ENCODE peak calls at places on chromosomes 4 and X, in ten cellular contexts. One of them, this sample, is unnamed.

GRCh38 chr4:101813604-101814003 is 23.1 kb downstream of the BANK1 start:
- DNase-seq in hepatocyte: no peak
- DNase-seq in neural progenitor cell: no peak
- DNase-seq in HT1080: no peak
- DNase-seq in iris pigment epithelial cell: no peak
- DNase-seq in activated T-cell treated with anti-CD3 and anti-CD28 coated beads, Interleukin-2, amount 50 U/mL, for 4 hours: no peak
- DNase-seq in BE2C: no peak
- DNase-seq in stimulated activated CD4-positive, alpha-beta T cell treated with anti-CD3 and anti-CD28 coated beads, Interleukin-1b, Interleukin-23, amount 100 ng/mL, for 1 hour: no peak
- DNase-seq in CD14-positive monocyte: no peak
- DNase-seq in activated T-helper 1 cell treated with anti-CD3 and anti-CD28 coated beads, Interleukin-2, amount 50 U/mL, for 16 hours: no peak
- DNase-seq in this sample: no peak

GRCh38 chrX:137430301-137430700 is 135.6 kb upstream of the ZIC3 start:
- DNase-seq in hepatocyte: no peak
- DNase-seq in neural progenitor cell: no peak
- DNase-seq in HT1080: no peak
- DNase-seq in iris pigment epithelial cell: no peak
- DNase-seq in activated T-cell treated with anti-CD3 and anti-CD28 coated beads, Interleukin-2, amount 50 U/mL, for 4 hours: no peak
- DNase-seq in BE2C: no peak
- DNase-seq in stimulated activated CD4-positive, alpha-beta T cell treated with anti-CD3 and anti-CD28 coated beads, Interleukin-1b, Interleukin-23, amount 100 ng/mL, for 1 hour: no peak
- DNase-seq in CD14-positive monocyte: no peak
- DNase-seq in activated T-helper 1 cell treated with anti-CD3 and anti-CD28 coated beads, Interleukin-2, amount 50 U/mL, for 16 hours: no peak
- DNase-seq in this sample: peak

GRCh38 chrX:107673933-107674479 is 45.7 kb downstream of the PRPS1 start:
- DNase-seq in hepatocyte: peak
- DNase-seq in neural progenitor cell: peak
- DNase-seq in HT1080: peak
- DNase-seq in iris pigment epithelial cell: peak
- DNase-seq in activated T-cell treated with anti-CD3 and anti-CD28 coated beads, Interleukin-2, amount 50 U/mL, for 4 hours: peak
- DNase-seq in BE2C: no peak
- DNase-seq in stimulated activated CD4-positive, alpha-beta T cell treated with anti-CD3 and anti-CD28 coated beads, Interleukin-1b, Interleukin-23, amount 100 ng/mL, for 1 hour: peak
- DNase-seq in CD14-positive monocyte: peak
- DNase-seq in activated T-helper 1 cell treated with anti-CD3 and anti-CD28 coated beads, Interleukin-2, amount 50 U/mL, for 16 hours: peak
- DNase-seq in this sample: peak

GRCh38 chr4:147874109-147874508 is 142.2 kb downstream of the ARHGAP10 start:
- DNase-seq in hepatocyte: no peak
- DNase-seq in neural progenitor cell: no peak
- DNase-seq in HT1080: no peak
- DNase-seq in iris pigment epithelial cell: no peak
- DNase-seq in activated T-cell treated with anti-CD3 and anti-CD28 coated beads, Interleukin-2, amount 50 U/mL, for 4 hours: no peak
- DNase-seq in BE2C: no peak
- DNase-seq in stimulated activated CD4-positive, alpha-beta T cell treated with anti-CD3 and anti-CD28 coated beads, Interleukin-1b, Interleukin-23, amount 100 ng/mL, for 1 hour: no peak
- DNase-seq in CD14-positive monocyte: no peak
- DNase-seq in activated T-helper 1 cell treated with anti-CD3 and anti-CD28 coated beads, Interleukin-2, amount 50 U/mL, for 16 hours: no peak
- DNase-seq in this sample: no peak

GRCh38 chr4:47786958-47787370 is 50.9 kb downstream of the CORIN start:
- DNase-seq in hepatocyte: no peak
- DNase-seq in neural progenitor cell: no peak
- DNase-seq in HT1080: no peak
- DNase-seq in iris pigment epithelial cell: peak
- DNase-seq in activated T-cell treated with anti-CD3 and anti-CD28 coated beads, Interleukin-2, amount 50 U/mL, for 4 hours: no peak
- DNase-seq in BE2C: no peak
- DNase-seq in stimulated activated CD4-positive, alpha-beta T cell treated with anti-CD3 and anti-CD28 coated beads, Interleukin-1b, Interleukin-23, amount 100 ng/mL, for 1 hour: no peak
- DNase-seq in CD14-positive monocyte: no peak
- DNase-seq in activated T-helper 1 cell treated with anti-CD3 and anti-CD28 coated beads, Interleukin-2, amount 50 U/mL, for 16 hours: no peak
- DNase-seq in this sample: no peak

GRCh38 chrX:39894626-39895025 is 203.1 kb downstream of the BCOR start:
- DNase-seq in hepatocyte: peak
- DNase-seq in neural progenitor cell: no peak
- DNase-seq in HT1080: peak
- DNase-seq in iris pigment epithelial cell: no peak
- DNase-seq in activated T-cell treated with anti-CD3 and anti-CD28 coated beads, Interleukin-2, amount 50 U/mL, for 4 hours: no peak
- DNase-seq in BE2C: no peak
- DNase-seq in stimulated activated CD4-positive, alpha-beta T cell treated with anti-CD3 and anti-CD28 coated beads, Interleukin-1b, Interleukin-23, amount 100 ng/mL, for 1 hour: no peak
- DNase-seq in CD14-positive monocyte: no peak
- DNase-seq in activated T-helper 1 cell treated with anti-CD3 and anti-CD28 coated beads, Interleukin-2, amount 50 U/mL, for 16 hours: no peak
- DNase-seq in this sample: no peak

GRCh38 chr4:127484101-127484500 is 148.7 kb upstream of the INTU start:
- DNase-seq in hepatocyte: no peak
- DNase-seq in neural progenitor cell: no peak
- DNase-seq in HT1080: no peak
- DNase-seq in iris pigment epithelial cell: no peak
- DNase-seq in activated T-cell treated with anti-CD3 and anti-CD28 coated beads, Interleukin-2, amount 50 U/mL, for 4 hours: no peak
- DNase-seq in BE2C: no peak
- DNase-seq in stimulated activated CD4-positive, alpha-beta T cell treated with anti-CD3 and anti-CD28 coated beads, Interleukin-1b, Interleukin-23, amount 100 ng/mL, for 1 hour: no peak
- DNase-seq in CD14-positive monocyte: no peak
- DNase-seq in activated T-helper 1 cell treated with anti-CD3 and anti-CD28 coated beads, Interleukin-2, amount 50 U/mL, for 16 hours: no peak
- DNase-seq in this sample: no peak

GRCh38 chr4:1033840-1034551 is 22.6 kb downstream of the FGFRL1 start:
- DNase-seq in hepatocyte: no peak
- DNase-seq in neural progenitor cell: no peak
- DNase-seq in HT1080: no peak
- DNase-seq in iris pigment epithelial cell: peak
- DNase-seq in activated T-cell treated with anti-CD3 and anti-CD28 coated beads, Interleukin-2, amount 50 U/mL, for 4 hours: no peak
- DNase-seq in BE2C: no peak
- DNase-seq in stimulated activated CD4-positive, alpha-beta T cell treated with anti-CD3 and anti-CD28 coated beads, Interleukin-1b, Interleukin-23, amount 100 ng/mL, for 1 hour: no peak
- DNase-seq in CD14-positive monocyte: no peak
- DNase-seq in activated T-helper 1 cell treated with anti-CD3 and anti-CD28 coated beads, Interleukin-2, amount 50 U/mL, for 16 hours: no peak
- DNase-seq in this sample: no peak

GRCh38 chr4:117324851-117325491 is 239.6 kb upstream of the TRAM1L1 start:
- DNase-seq in hepatocyte: peak
- DNase-seq in neural progenitor cell: no peak
- DNase-seq in HT1080: peak
- DNase-seq in iris pigment epithelial cell: peak
- DNase-seq in activated T-cell treated with anti-CD3 and anti-CD28 coated beads, Interleukin-2, amount 50 U/mL, for 4 hours: no peak
- DNase-seq in BE2C: no peak
- DNase-seq in stimulated activated CD4-positive, alpha-beta T cell treated with anti-CD3 and anti-CD28 coated beads, Interleukin-1b, Interleukin-23, amount 100 ng/mL, for 1 hour: no peak
- DNase-seq in CD14-positive monocyte: no peak
- DNase-seq in activated T-helper 1 cell treated with anti-CD3 and anti-CD28 coated beads, Interleukin-2, amount 50 U/mL, for 16 hours: no peak
- DNase-seq in this sample: no peak

GRCh38 chr4:14532436-14532835 is 469.8 kb upstream of the CPEB2 start:
- DNase-seq in hepatocyte: no peak
- DNase-seq in neural progenitor cell: no peak
- DNase-seq in HT1080: no peak
- DNase-seq in iris pigment epithelial cell: no peak
- DNase-seq in activated T-cell treated with anti-CD3 and anti-CD28 coated beads, Interleukin-2, amount 50 U/mL, for 4 hours: no peak
- DNase-seq in BE2C: no peak
- DNase-seq in stimulated activated CD4-positive, alpha-beta T cell treated with anti-CD3 and anti-CD28 coated beads, Interleukin-1b, Interleukin-23, amount 100 ng/mL, for 1 hour: no peak
- DNase-seq in CD14-positive monocyte: no peak
- DNase-seq in activated T-helper 1 cell treated with anti-CD3 and anti-CD28 coated beads, Interleukin-2, amount 50 U/mL, for 16 hours: no peak
- DNase-seq in this sample: no peak

GRCh38 chr4:73811841-73812240 is 24.6 kb upstream of the CXCL6 start:
- DNase-seq in hepatocyte: no peak
- DNase-seq in neural progenitor cell: no peak
- DNase-seq in HT1080: peak
- DNase-seq in iris pigment epithelial cell: no peak
- DNase-seq in activated T-cell treated with anti-CD3 and anti-CD28 coated beads, Interleukin-2, amount 50 U/mL, for 4 hours: no peak
- DNase-seq in BE2C: no peak
- DNase-seq in stimulated activated CD4-positive, alpha-beta T cell treated with anti-CD3 and anti-CD28 coated beads, Interleukin-1b, Interleukin-23, amount 100 ng/mL, for 1 hour: no peak
- DNase-seq in CD14-positive monocyte: no peak
- DNase-seq in activated T-helper 1 cell treated with anti-CD3 and anti-CD28 coated beads, Interleukin-2, amount 50 U/mL, for 16 hours: no peak
- DNase-seq in this sample: no peak

GRCh38 chr4:12729384-12729783 is 754.8 kb downstream of the RAB28 start:
- DNase-seq in hepatocyte: peak
- DNase-seq in neural progenitor cell: peak
- DNase-seq in HT1080: no peak
- DNase-seq in iris pigment epithelial cell: peak
- DNase-seq in activated T-cell treated with anti-CD3 and anti-CD28 coated beads, Interleukin-2, amount 50 U/mL, for 4 hours: no peak
- DNase-seq in BE2C: no peak
- DNase-seq in stimulated activated CD4-positive, alpha-beta T cell treated with anti-CD3 and anti-CD28 coated beads, Interleukin-1b, Interleukin-23, amount 100 ng/mL, for 1 hour: no peak
- DNase-seq in CD14-positive monocyte: no peak
- DNase-seq in activated T-helper 1 cell treated with anti-CD3 and anti-CD28 coated beads, Interleukin-2, amount 50 U/mL, for 16 hours: no peak
- DNase-seq in this sample: peak

GRCh38 chr4:41542526-41543270 is 4.7 kb downstream of the LIMCH1 start:
- DNase-seq in hepatocyte: no peak
- DNase-seq in neural progenitor cell: no peak
- DNase-seq in HT1080: no peak
- DNase-seq in iris pigment epithelial cell: no peak
- DNase-seq in activated T-cell treated with anti-CD3 and anti-CD28 coated beads, Interleukin-2, amount 50 U/mL, for 4 hours: no peak
- DNase-seq in BE2C: no peak
- DNase-seq in stimulated activated CD4-positive, alpha-beta T cell treated with anti-CD3 and anti-CD28 coated beads, Interleukin-1b, Interleukin-23, amount 100 ng/mL, for 1 hour: no peak
- DNase-seq in CD14-positive monocyte: no peak
- DNase-seq in activated T-helper 1 cell treated with anti-CD3 and anti-CD28 coated beads, Interleukin-2, amount 50 U/mL, for 16 hours: no peak
- DNase-seq in this sample: no peak

GRCh38 chrX:49163555-49164419 is 1.2 kb downstream of the MAGIX start:
- DNase-seq in hepatocyte: peak
- DNase-seq in neural progenitor cell: peak
- DNase-seq in HT1080: no peak
- DNase-seq in iris pigment epithelial cell: peak
- DNase-seq in activated T-cell treated with anti-CD3 and anti-CD28 coated beads, Interleukin-2, amount 50 U/mL, for 4 hours: peak
- DNase-seq in BE2C: peak
- DNase-seq in stimulated activated CD4-positive, alpha-beta T cell treated with anti-CD3 and anti-CD28 coated beads, Interleukin-1b, Interleukin-23, amount 100 ng/mL, for 1 hour: peak
- DNase-seq in CD14-positive monocyte: peak
- DNase-seq in activated T-helper 1 cell treated with anti-CD3 and anti-CD28 coated beads, Interleukin-2, amount 50 U/mL, for 16 hours: peak
- DNase-seq in this sample: peak

GRCh38 chr4:176545886-176546285 is 226.1 kb downstream of the SPCS3 start:
- DNase-seq in hepatocyte: no peak
- DNase-seq in neural progenitor cell: no peak
- DNase-seq in HT1080: peak
- DNase-seq in iris pigment epithelial cell: peak
- DNase-seq in activated T-cell treated with anti-CD3 and anti-CD28 coated beads, Interleukin-2, amount 50 U/mL, for 4 hours: no peak
- DNase-seq in BE2C: no peak
- DNase-seq in stimulated activated CD4-positive, alpha-beta T cell treated with anti-CD3 and anti-CD28 coated beads, Interleukin-1b, Interleukin-23, amount 100 ng/mL, for 1 hour: no peak
- DNase-seq in CD14-positive monocyte: no peak
- DNase-seq in activated T-helper 1 cell treated with anti-CD3 and anti-CD28 coated beads, Interleukin-2, amount 50 U/mL, for 16 hours: no peak
- DNase-seq in this sample: no peak

GRCh38 chr4:137664416-137664815 is 132.1 kb upstream of the PCDH18 start:
- DNase-seq in hepatocyte: no peak
- DNase-seq in neural progenitor cell: no peak
- DNase-seq in HT1080: no peak
- DNase-seq in iris pigment epithelial cell: peak
- DNase-seq in activated T-cell treated with anti-CD3 and anti-CD28 coated beads, Interleukin-2, amount 50 U/mL, for 4 hours: no peak
- DNase-seq in BE2C: no peak
- DNase-seq in stimulated activated CD4-positive, alpha-beta T cell treated with anti-CD3 and anti-CD28 coated beads, Interleukin-1b, Interleukin-23, amount 100 ng/mL, for 1 hour: no peak
- DNase-seq in CD14-positive monocyte: no peak
- DNase-seq in activated T-helper 1 cell treated with anti-CD3 and anti-CD28 coated beads, Interleukin-2, amount 50 U/mL, for 16 hours: no peak
- DNase-seq in this sample: no peak

GRCh38 chr4:158610790-158611189 is 60.9 kb downstream of the C4orf46 start:
- DNase-seq in hepatocyte: no peak
- DNase-seq in neural progenitor cell: no peak
- DNase-seq in HT1080: peak
- DNase-seq in iris pigment epithelial cell: peak
- DNase-seq in activated T-cell treated with anti-CD3 and anti-CD28 coated beads, Interleukin-2, amount 50 U/mL, for 4 hours: no peak
- DNase-seq in BE2C: no peak
- DNase-seq in stimulated activated CD4-positive, alpha-beta T cell treated with anti-CD3 and anti-CD28 coated beads, Interleukin-1b, Interleukin-23, amount 100 ng/mL, for 1 hour: no peak
- DNase-seq in CD14-positive monocyte: no peak
- DNase-seq in activated T-helper 1 cell treated with anti-CD3 and anti-CD28 coated beads, Interleukin-2, amount 50 U/mL, for 16 hours: no peak
- DNase-seq in this sample: no peak

GRCh38 chrX:43898406-43898805 is 16.2 kb upstream of the MAOB start:
- DNase-seq in hepatocyte: no peak
- DNase-seq in neural progenitor cell: no peak
- DNase-seq in HT1080: no peak
- DNase-seq in iris pigment epithelial cell: no peak
- DNase-seq in activated T-cell treated with anti-CD3 and anti-CD28 coated beads, Interleukin-2, amount 50 U/mL, for 4 hours: no peak
- DNase-seq in BE2C: no peak
- DNase-seq in stimulated activated CD4-positive, alpha-beta T cell treated with anti-CD3 and anti-CD28 coated beads, Interleukin-1b, Interleukin-23, amount 100 ng/mL, for 1 hour: no peak
- DNase-seq in CD14-positive monocyte: no peak
- DNase-seq in activated T-helper 1 cell treated with anti-CD3 and anti-CD28 coated beads, Interleukin-2, amount 50 U/mL, for 16 hours: no peak
- DNase-seq in this sample: no peak

GRCh38 chr4:17561195-17561909 is 15.6 kb upstream of the LAP3 start:
- DNase-seq in hepatocyte: no peak
- DNase-seq in neural progenitor cell: no peak
- DNase-seq in HT1080: peak
- DNase-seq in iris pigment epithelial cell: peak
- DNase-seq in activated T-cell treated with anti-CD3 and anti-CD28 coated beads, Interleukin-2, amount 50 U/mL, for 4 hours: no peak
- DNase-seq in BE2C: peak
- DNase-seq in stimulated activated CD4-positive, alpha-beta T cell treated with anti-CD3 and anti-CD28 coated beads, Interleukin-1b, Interleukin-23, amount 100 ng/mL, for 1 hour: no peak
- DNase-seq in CD14-positive monocyte: no peak
- DNase-seq in activated T-helper 1 cell treated with anti-CD3 and anti-CD28 coated beads, Interleukin-2, amount 50 U/mL, for 16 hours: no peak
- DNase-seq in this sample: no peak

GRCh38 chr4:13322681-13323101 is 161.4 kb downstream of the RAB28 start:
- DNase-seq in hepatocyte: no peak
- DNase-seq in neural progenitor cell: no peak
- DNase-seq in HT1080: peak
- DNase-seq in iris pigment epithelial cell: peak
- DNase-seq in activated T-cell treated with anti-CD3 and anti-CD28 coated beads, Interleukin-2, amount 50 U/mL, for 4 hours: no peak
- DNase-seq in BE2C: no peak
- DNase-seq in stimulated activated CD4-positive, alpha-beta T cell treated with anti-CD3 and anti-CD28 coated beads, Interleukin-1b, Interleukin-23, amount 100 ng/mL, for 1 hour: no peak
- DNase-seq in CD14-positive monocyte: no peak
- DNase-seq in activated T-helper 1 cell treated with anti-CD3 and anti-CD28 coated beads, Interleukin-2, amount 50 U/mL, for 16 hours: no peak
- DNase-seq in this sample: no peak

GRCh38 chr4:141016117-141016798 is 117.0 kb downstream of the RNF150 start:
- DNase-seq in hepatocyte: peak
- DNase-seq in neural progenitor cell: no peak
- DNase-seq in HT1080: no peak
- DNase-seq in iris pigment epithelial cell: no peak
- DNase-seq in activated T-cell treated with anti-CD3 and anti-CD28 coated beads, Interleukin-2, amount 50 U/mL, for 4 hours: no peak
- DNase-seq in BE2C: peak
- DNase-seq in stimulated activated CD4-positive, alpha-beta T cell treated with anti-CD3 and anti-CD28 coated beads, Interleukin-1b, Interleukin-23, amount 100 ng/mL, for 1 hour: no peak
- DNase-seq in CD14-positive monocyte: no peak
- DNase-seq in activated T-helper 1 cell treated with anti-CD3 and anti-CD28 coated beads, Interleukin-2, amount 50 U/mL, for 16 hours: no peak
- DNase-seq in this sample: peak

GRCh38 chr4:64713256-64713840 is 304.1 kb upstream of the TECRL start:
- DNase-seq in hepatocyte: peak
- DNase-seq in neural progenitor cell: peak
- DNase-seq in HT1080: peak
- DNase-seq in iris pigment epithelial cell: peak
- DNase-seq in activated T-cell treated with anti-CD3 and anti-CD28 coated beads, Interleukin-2, amount 50 U/mL, for 4 hours: no peak
- DNase-seq in BE2C: no peak
- DNase-seq in stimulated activated CD4-positive, alpha-beta T cell treated with anti-CD3 and anti-CD28 coated beads, Interleukin-1b, Interleukin-23, amount 100 ng/mL, for 1 hour: no peak
- DNase-seq in CD14-positive monocyte: no peak
- DNase-seq in activated T-helper 1 cell treated with anti-CD3 and anti-CD28 coated beads, Interleukin-2, amount 50 U/mL, for 16 hours: no peak
- DNase-seq in this sample: peak

GRCh38 chr4:133969202-133969873 is 232.3 kb downstream of the PABPC4L start:
- DNase-seq in hepatocyte: peak
- DNase-seq in neural progenitor cell: no peak
- DNase-seq in HT1080: peak
- DNase-seq in iris pigment epithelial cell: peak
- DNase-seq in activated T-cell treated with anti-CD3 and anti-CD28 coated beads, Interleukin-2, amount 50 U/mL, for 4 hours: no peak
- DNase-seq in BE2C: peak
- DNase-seq in stimulated activated CD4-positive, alpha-beta T cell treated with anti-CD3 and anti-CD28 coated beads, Interleukin-1b, Interleukin-23, amount 100 ng/mL, for 1 hour: no peak
- DNase-seq in CD14-positive monocyte: no peak
- DNase-seq in activated T-helper 1 cell treated with anti-CD3 and anti-CD28 coated beads, Interleukin-2, amount 50 U/mL, for 16 hours: no peak
- DNase-seq in this sample: no peak

GRCh38 chr4:1099270-1099669 is 14.1 kb downstream of the RNF212 start:
- DNase-seq in hepatocyte: no peak
- DNase-seq in neural progenitor cell: no peak
- DNase-seq in HT1080: no peak
- DNase-seq in iris pigment epithelial cell: no peak
- DNase-seq in activated T-cell treated with anti-CD3 and anti-CD28 coated beads, Interleukin-2, amount 50 U/mL, for 4 hours: no peak
- DNase-seq in BE2C: no peak
- DNase-seq in stimulated activated CD4-positive, alpha-beta T cell treated with anti-CD3 and anti-CD28 coated beads, Interleukin-1b, Interleukin-23, amount 100 ng/mL, for 1 hour: no peak
- DNase-seq in CD14-positive monocyte: no peak
- DNase-seq in activated T-helper 1 cell treated with anti-CD3 and anti-CD28 coated beads, Interleukin-2, amount 50 U/mL, for 16 hours: no peak
- DNase-seq in this sample: no peak

GRCh38 chrX:16870095-16870860 is at the start of gene RBBP7:
- DNase-seq in hepatocyte: peak
- DNase-seq in neural progenitor cell: peak
- DNase-seq in HT1080: peak
- DNase-seq in iris pigment epithelial cell: peak
- DNase-seq in activated T-cell treated with anti-CD3 and anti-CD28 coated beads, Interleukin-2, amount 50 U/mL, for 4 hours: peak
- DNase-seq in BE2C: peak
- DNase-seq in stimulated activated CD4-positive, alpha-beta T cell treated with anti-CD3 and anti-CD28 coated beads, Interleukin-1b, Interleukin-23, amount 100 ng/mL, for 1 hour: peak
- DNase-seq in CD14-positive monocyte: peak
- DNase-seq in activated T-helper 1 cell treated with anti-CD3 and anti-CD28 coated beads, Interleukin-2, amount 50 U/mL, for 16 hours: peak
- DNase-seq in this sample: peak

GRCh38 chr4:7192252-7193039 is at the start of gene SORCS2:
- DNase-seq in hepatocyte: peak
- DNase-seq in neural progenitor cell: peak
- DNase-seq in HT1080: peak
- DNase-seq in iris pigment epithelial cell: peak
- DNase-seq in activated T-cell treated with anti-CD3 and anti-CD28 coated beads, Interleukin-2, amount 50 U/mL, for 4 hours: peak
- DNase-seq in BE2C: peak
- DNase-seq in stimulated activated CD4-positive, alpha-beta T cell treated with anti-CD3 and anti-CD28 coated beads, Interleukin-1b, Interleukin-23, amount 100 ng/mL, for 1 hour: peak
- DNase-seq in CD14-positive monocyte: no peak
- DNase-seq in activated T-helper 1 cell treated with anti-CD3 and anti-CD28 coated beads, Interleukin-2, amount 50 U/mL, for 16 hours: peak
- DNase-seq in this sample: peak

GRCh38 chr4:70844180-70844579 is 4.5 kb upstream of the GRSF1 start:
- DNase-seq in hepatocyte: no peak
- DNase-seq in neural progenitor cell: no peak
- DNase-seq in HT1080: no peak
- DNase-seq in iris pigment epithelial cell: no peak
- DNase-seq in activated T-cell treated with anti-CD3 and anti-CD28 coated beads, Interleukin-2, amount 50 U/mL, for 4 hours: no peak
- DNase-seq in BE2C: no peak
- DNase-seq in stimulated activated CD4-positive, alpha-beta T cell treated with anti-CD3 and anti-CD28 coated beads, Interleukin-1b, Interleukin-23, amount 100 ng/mL, for 1 hour: no peak
- DNase-seq in CD14-positive monocyte: no peak
- DNase-seq in activated T-helper 1 cell treated with anti-CD3 and anti-CD28 coated beads, Interleukin-2, amount 50 U/mL, for 16 hours: no peak
- DNase-seq in this sample: no peak

GRCh38 chr4:123415977-123416376 is 19.4 kb downstream of the SPRY1 start:
- DNase-seq in hepatocyte: no peak
- DNase-seq in neural progenitor cell: no peak
- DNase-seq in HT1080: no peak
- DNase-seq in iris pigment epithelial cell: peak
- DNase-seq in activated T-cell treated with anti-CD3 and anti-CD28 coated beads, Interleukin-2, amount 50 U/mL, for 4 hours: peak
- DNase-seq in BE2C: no peak
- DNase-seq in stimulated activated CD4-positive, alpha-beta T cell treated with anti-CD3 and anti-CD28 coated beads, Interleukin-1b, Interleukin-23, amount 100 ng/mL, for 1 hour: no peak
- DNase-seq in CD14-positive monocyte: peak
- DNase-seq in activated T-helper 1 cell treated with anti-CD3 and anti-CD28 coated beads, Interleukin-2, amount 50 U/mL, for 16 hours: no peak
- DNase-seq in this sample: no peak